ENCODE peak calls at places on chromosomes 3 and 15, in nine cellular contexts. I, S, X, L, G, O, T, U and N are unnamed samples.

GRCh38 chr3:50008931-50009330 is 69.0 kb downstream of the RBM6 start:
- DNase-seq in I (no peak), S (no peak), X (peak), L (no peak), G (peak), O (no peak), T (no peak), U (peak), N (peak)

GRCh38 chr3:1703169-1703568 is 395.5 kb upstream of the CNTN4 start:
- DNase-seq in I (no peak), S (no peak), X (no peak), L (no peak), G (no peak), O (no peak), T (no peak), U (no peak), N (no peak)

GRCh38 chr3:99324854-99325253 is 313.5 kb upstream of the COL8A1 start:
- DNase-seq in I (no peak), S (no peak), X (no peak), L (no peak), G (no peak), O (no peak), T (no peak), U (no peak), N (no peak)

GRCh38 chr3:10845839-10846656 is 30.0 kb downstream of the SLC6A11 start:
- DNase-seq in I (no peak), S (no peak), X (no peak), L (no peak), G (no peak), O (no peak), T (no peak), U (no peak), N (no peak)

GRCh38 chr15:101438482-101439284 is 50.8 kb downstream of the PCSK6 start:
- DNase-seq in I (no peak), S (no peak), X (no peak), L (no peak), G (no peak), O (no peak), T (no peak), U (no peak), N (no peak)

GRCh38 chr15:62495670-62496328 is 330.7 kb upstream of the C2CD4B start:
- DNase-seq in I (peak), S (peak), X (peak), L (no peak), G (peak), O (peak), T (no peak), U (no peak), N (peak)

GRCh38 chr3:79383402-79384012 is 384.3 kb downstream of the ROBO1 start:
- DNase-seq in I (no peak), S (no peak), X (peak), L (peak), G (peak), O (no peak), T (no peak), U (peak), N (peak)

GRCh38 chr3:5201536-5201935 is 14.0 kb downstream of the EDEM1 start:
- DNase-seq in I (no peak), S (no peak), X (no peak), L (no peak), G (no peak), O (no peak), T (no peak), U (no peak), N (no peak)

GRCh38 chr15:59131955-59132562 is 27.1 kb downstream of the CCNB2 start:
- DNase-seq in I (peak), S (no peak), X (no peak), L (no peak), G (no peak), O (no peak), T (no peak), U (no peak), N (no peak)

GRCh38 chr15:29568840-29569532 is 253.3 kb downstream of the TJP1 start:
- DNase-seq in I (peak), S (peak), X (peak), L (peak), G (no peak), O (peak), T (no peak), U (peak), N (no peak)

GRCh38 chr3:46991406-46992165 is 12.1 kb downstream of the NBEAL2 start:
- DNase-seq in I (no peak), S (no peak), X (no peak), L (no peak), G (no peak), O (no peak), T (no peak), U (no peak), N (no peak)

GRCh38 chr3:33167716-33168339 is 50.8 kb downstream of the SUSD5 start:
- DNase-seq in I (no peak), S (peak), X (peak), L (peak), G (no peak), O (no peak), T (no peak), U (no peak), N (peak)

GRCh38 chr3:119676020-119676419 is 1.2 kb downstream of the COX17 start:
- DNase-seq in I (peak), S (no peak), X (no peak), L (no peak), G (no peak), O (no peak), T (no peak), U (no peak), N (no peak)

GRCh38 chr3:124059580-124059979 is 67.7 kb upstream of the ROPN1 start:
- DNase-seq in I (no peak), S (no peak), X (peak), L (no peak), G (peak), O (no peak), T (no peak), U (no peak), N (peak)

GRCh38 chr3:39118931-39119660 is 11.6 kb downstream of the TTC21A start:
- DNase-seq in I (no peak), S (no peak), X (no peak), L (no peak), G (no peak), O (no peak), T (no peak), U (no peak), N (no peak)

GRCh38 chr3:184338538-184338945 is 1.1 kb downstream of the FAM131A start:
- DNase-seq in I (no peak), S (peak), X (peak), L (peak), G (no peak), O (peak), T (no peak), U (no peak), N (peak)

GRCh38 chr3:122146466-122146865 is 37.0 kb upstream of the CASR start:
- DNase-seq in I (no peak), S (no peak), X (no peak), L (no peak), G (no peak), O (no peak), T (peak), U (no peak), N (no peak)

GRCh38 chr3:176293277-176293676 is 904.0 kb downstream of the TBL1XR1 start:
- DNase-seq in I (no peak), S (no peak), X (no peak), L (no peak), G (peak), O (no peak), T (no peak), U (no peak), N (peak)

GRCh38 chr3:194871143-194871863 is 185.6 kb downstream of the FAM43A start:
- DNase-seq in I (peak), S (peak), X (peak), L (peak), G (peak), O (peak), T (no peak), U (peak), N (peak)

GRCh38 chr3:45881031-45882022 is 5.0 kb upstream of the CCR9 start:
- DNase-seq in I (peak), S (peak), X (peak), L (no peak), G (peak), O (no peak), T (no peak), U (no peak), N (peak)

GRCh38 chr3:58236527-58237237 is 910 bp upstream of the ABHD6 start:
- DNase-seq in I (no peak), S (peak), X (no peak), L (peak), G (no peak), O (no peak), T (no peak), U (no peak), N (no peak)

GRCh38 chr15:90667063-90667754 is 49.9 kb upstream of the BLM start:
- DNase-seq in I (peak), S (no peak), X (no peak), L (no peak), G (no peak), O (no peak), T (no peak), U (no peak), N (no peak)